ENCODE peak calls at places on chromosomes 6 and 20, in six cellular contexts. A is IMR-90, U is H9, R is mesendoderm, M is neuronal stem cell, F is H1. J is an unnamed sample.

GRCh38 chr20:20797521-20798310 is 85.3 kb upstream of the RALGAPA2 start:
- DNase-seq in A (no peak), U (no peak), R (no peak), M (no peak), F (no peak), J (no peak)

GRCh38 chr6:129317931-129318820 is 391.8 kb downstream of the ARHGAP18 start:
- DNase-seq in A (peak), U (peak), R (peak), M (peak), F (peak), J (peak)

GRCh38 chr6:21808551-21809181 is 215.1 kb downstream of the SOX4 start:
- DNase-seq in A (no peak), U (no peak), R (no peak), M (no peak), F (no peak), J (peak)

GRCh38 chr6:137309078-137309762 is 90.0 kb upstream of the IFNGR1 start:
- DNase-seq in A (peak), U (peak), R (peak), M (no peak), F (no peak), J (peak)

GRCh38 chr6:38512211-38512610 is 127.5 kb downstream of the BTBD9 start:
- DNase-seq in A (no peak), U (no peak), R (no peak), M (no peak), F (no peak), J (no peak)

GRCh38 chr6:29524444-29524843 is 35.1 kb downstream of the UBD start:
- DNase-seq in A (no peak), U (peak), R (no peak), M (no peak), F (no peak), J (no peak)

GRCh38 chr6:109782401-109783046 is 91.4 kb downstream of the FIG4 start:
- DNase-seq in A (peak), U (no peak), R (no peak), M (no peak), F (no peak), J (no peak)

GRCh38 chr20:10447028-10447427 is 11.9 kb downstream of the SLX4IP start:
- DNase-seq in A (peak), U (no peak), R (no peak), M (no peak), F (no peak), J (peak)

GRCh38 chr6:14633453-14633852 is 515.9 kb downstream of the CD83 start:
- DNase-seq in A (no peak), U (no peak), R (no peak), M (no peak), F (no peak), J (no peak)

GRCh38 chr6:56370591-56371198 is 123.3 kb upstream of the COL21A1 start:
- DNase-seq in A (peak), U (no peak), R (no peak), M (no peak), F (no peak), J (peak)

GRCh38 chr6:110567957-110568696 is 91.7 kb upstream of the SLC22A16 start:
- DNase-seq in A (no peak), U (no peak), R (no peak), M (no peak), F (no peak), J (no peak)

GRCh38 chr6:106145741-106146227 is 59.6 kb downstream of the PRDM1 start:
- DNase-seq in A (peak), U (no peak), R (peak), M (no peak), F (no peak), J (no peak)

GRCh38 chr6:47277702-47278101 is 32.0 kb downstream of the TNFRSF21 start:
- DNase-seq in A (no peak), U (no peak), R (no peak), M (no peak), F (no peak), J (no peak)
- H3K4me2 ChIP-seq in A (no peak), U (no peak), R (no peak), M (no peak), F (no peak), J (no peak)

GRCh38 chr6:146543940-146544661 is 468 bp downstream of the RAB32 start:
- DNase-seq in A (peak), U (peak), R (peak), M (peak), F (no peak), J (peak)

GRCh38 chr6:146543211-146543939 is at the start of gene RAB32:
- DNase-seq in A (peak), U (peak), R (peak), M (peak), F (peak), J (peak)

GRCh38 chr6:146545608-146546007 is 2.0 kb downstream of the RAB32 start:
- DNase-seq in A (peak), U (no peak), R (peak), M (no peak), F (no peak), J (peak)

GRCh38 chr6:146544783-146545182 is 1.1 kb downstream of the RAB32 start:
- DNase-seq in A (peak), U (no peak), R (no peak), M (no peak), F (no peak), J (peak)

GRCh38 chr6:146542881-146543210 is 787 bp upstream of the RAB32 start:
- DNase-seq in A (peak), U (no peak), R (no peak), M (no peak), F (no peak), J (no peak)
- H2BK120ac ChIP-seq in A (no peak), U (no peak), R (no peak), M (no peak), F (no peak), J (peak)

GRCh38 chr6:120357447-120357846 is 976.8 kb downstream of the TBC1D32 start:
- DNase-seq in A (no peak), U (no peak), R (no peak), M (no peak), F (no peak), J (no peak)

GRCh38 chr6:120354452-120355098 is 979.7 kb downstream of the TBC1D32 start:
- DNase-seq in A (no peak), U (no peak), R (peak), M (no peak), F (no peak), J (no peak)

GRCh38 chr6:120355822-120356221 is 978.5 kb downstream of the TBC1D32 start:
- DNase-seq in A (no peak), U (no peak), R (no peak), M (no peak), F (no peak), J (no peak)

GRCh38 chr6:120352491-120352890 is 981.8 kb downstream of the TBC1D32 start:
- DNase-seq in A (no peak), U (no peak), R (no peak), M (no peak), F (no peak), J (no peak)
- H3K4me2 ChIP-seq in A (no peak), U (no peak), R (no peak), M (no peak), F (no peak), J (no peak)

GRCh38 chr6:82129814-82130213 is 117.7 kb downstream of the IBTK start:
- DNase-seq in A (no peak), U (no peak), R (no peak), M (no peak), F (no peak), J (no peak)

DNA sequence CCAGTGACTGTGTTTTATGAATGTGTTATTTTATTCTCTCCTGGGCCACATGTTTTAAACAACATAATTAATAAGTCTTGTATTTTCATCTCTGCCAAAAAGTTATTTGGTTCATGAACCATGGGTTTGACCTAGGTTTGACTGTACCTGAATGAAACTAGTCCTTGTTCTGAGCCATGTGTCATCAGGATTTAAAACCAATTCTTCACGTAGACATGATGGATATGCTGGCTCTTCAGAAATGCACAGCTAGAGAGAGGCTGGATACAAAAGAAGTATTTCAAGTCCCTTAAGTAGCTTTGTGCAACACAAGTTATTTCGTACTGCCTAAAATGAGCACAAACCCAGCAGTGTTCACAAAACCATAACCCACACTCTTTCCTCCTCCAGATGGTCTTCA is 116.1 kb downstream of the IBTK start:
- DNase-seq in A (no peak), U (no peak), R (no peak), M (no peak), F (no peak), J (no peak)
- H2BK120ac ChIP-seq in A (no peak), U (no peak), R (no peak), M (no peak), F (no peak), J (no peak)

GRCh38 chr6:158028876-158029275 is 47.2 kb downstream of the SYNJ2 start:
- DNase-seq in A (no peak), U (no peak), R (no peak), M (no peak), F (no peak), J (no peak)

GRCh38 chr6:158028421-158028820 is 46.8 kb downstream of the SYNJ2 start:
- DNase-seq in A (no peak), U (no peak), R (no peak), M (no peak), F (no peak), J (no peak)

GRCh38 chr6:158027590-158028285 is 46.1 kb downstream of the SYNJ2 start:
- DNase-seq in A (no peak), U (no peak), R (peak), M (no peak), F (no peak), J (no peak)

GRCh38 chr6:158026054-158026900 is 44.6 kb downstream of the SYNJ2 start:
- DNase-seq in A (peak), U (peak), R (peak), M (no peak), F (no peak), J (peak)

GRCh38 chr6:158026901-158027589 is 45.4 kb downstream of the SYNJ2 start:
- DNase-seq in A (no peak), U (no peak), R (no peak), M (no peak), F (no peak), J (no peak)
- H3K4me2 ChIP-seq in A (peak), U (no peak), R (no peak), M (no peak), F (no peak), J (no peak)

GRCh38 chr6:125044667-125045066 is 82.4 kb downstream of the RNF217 start:
- DNase-seq in A (no peak), U (no peak), R (no peak), M (no peak), F (no peak), J (no peak)

GRCh38 chr6:125041740-125042459 is 79.7 kb downstream of the RNF217 start:
- DNase-seq in A (peak), U (no peak), R (no peak), M (no peak), F (no peak), J (peak)

GRCh38 chr6:125048274-125048673 is 86.0 kb downstream of the RNF217 start:
- DNase-seq in A (no peak), U (no peak), R (no peak), M (no peak), F (no peak), J (peak)

GRCh38 chr6:125044066-125044465 is 81.8 kb downstream of the RNF217 start:
- DNase-seq in A (no peak), U (no peak), R (no peak), M (no peak), F (no peak), J (no peak)

GRCh38 chr6:125046107-125046925 is 84.1 kb downstream of the RNF217 start:
- DNase-seq in A (no peak), U (no peak), R (peak), M (no peak), F (no peak), J (peak)
- H2BK120ac ChIP-seq in A (no peak), U (no peak), R (no peak), M (no peak), F (no peak), J (no peak)